ENCODE peak calls at places on chromosomes 11 and 22, in five cellular contexts. F, R, I, G and D are unnamed samples.

GRCh38 chr11:112163875-112164521 is at the start of gene IL18:
- DNase-seq in F (peak; percentile 71), R (peak; percentile 48), I (peak; percentile 27), G (peak; percentile 88), D (peak; percentile 84)

GRCh38 chr11:112421854-112422253 is 161.2 kb upstream of the PLET1 start:
- DNase-seq in F (no peak), R (no peak), I (no peak), G (no peak), D (no peak)

GRCh38 chr11:113632981-113633380 is 73.1 kb downstream of the TMPRSS5 start:
- DNase-seq in F (no peak), R (no peak), I (no peak), G (no peak), D (no peak)

GRCh38 chr22:48566741-48567140 is 1260.9 kb downstream of the BRD1 start:
- DNase-seq in F (no peak), R (no peak), I (no peak), G (no peak), D (no peak)

GRCh38 chr22:49855491-49855911 is 1.9 kb downstream of the ZBED4 start:
- DNase-seq in F (peak; percentile 33), R (no peak), I (no peak), G (no peak), D (no peak)

GRCh38 chr11:102367364-102367763 is 20.4 kb downstream of the BIRC2 start:
- DNase-seq in F (no peak), R (no peak), I (no peak), G (peak; percentile 29), D (no peak)

GRCh38 chr11:22466809-22467208 is 128.6 kb downstream of the SLC17A6 start:
- DNase-seq in F (no peak), R (no peak), I (no peak), G (peak; percentile 4), D (no peak)

GRCh38 chr11:120339394-120339890 is 3.2 kb downstream of the ARHGEF12 start:
- DNase-seq in F (no peak), R (peak; percentile 51), I (peak; percentile 65), G (no peak), D (no peak)

GRCh38 chr11:109845437-109845836 is 247.8 kb upstream of the ZC3H12C start:
- DNase-seq in F (no peak), R (no peak), I (no peak), G (no peak), D (peak; percentile 13)

GRCh38 chr11:15889972-15890371 is 466.4 kb downstream of the SOX6 start:
- DNase-seq in F (no peak), R (no peak), I (no peak), G (no peak), D (no peak)

GRCh38 chr22:30425616-30426394 is at the start of gene MTFP1:
- DNase-seq in F (peak; percentile 82), R (peak; percentile 39), I (peak; percentile 79), G (peak; percentile 64), D (peak; percentile 73)

GRCh38 chr11:72589802-72590761 is 84.1 kb downstream of the PDE2A start:
- DNase-seq in F (peak; percentile 64), R (no peak), I (peak; percentile 60), G (peak; percentile 73), D (peak; percentile 66)

GRCh38 chr22:22359465-22359864 is 114.9 kb downstream of the VPREB1 start:
- DNase-seq in F (no peak), R (no peak), I (no peak), G (no peak), D (no peak)

GRCh38 chr11:114197799-114198500 is 98.2 kb upstream of the NNMT start:
- DNase-seq in F (no peak), R (peak; percentile 70), I (peak; percentile 88), G (no peak), D (peak; percentile 88)

GRCh38 chr11:117520201-117520600 is 192.5 kb downstream of the CEP164 start:
- DNase-seq in F (no peak), R (no peak), I (peak; percentile 35), G (no peak), D (no peak)

GRCh38 chr11:125517116-125517804 is 21.2 kb upstream of the FEZ1 start:
- DNase-seq in F (no peak), R (no peak), I (peak; percentile 76), G (peak; percentile 24), D (peak; percentile 28)

GRCh38 chr22:20429254-20430100 is 8.1 kb downstream of the SCARF2 start:
- DNase-seq in F (no peak), R (no peak), I (peak; percentile 56), G (no peak), D (peak; percentile 60)

GRCh38 chr22:20430101-20430640 is 7.5 kb downstream of the SCARF2 start:
- DNase-seq in F (no peak), R (no peak), I (no peak), G (no peak), D (no peak)

GRCh38 chr22:20431520-20432237 is 5.9 kb downstream of the SCARF2 start:
- DNase-seq in F (no peak), R (no peak), I (no peak), G (no peak), D (no peak)

GRCh38 chr22:20432244-20432686 is 5.4 kb downstream of the SCARF2 start:
- DNase-seq in F (no peak), R (no peak), I (no peak), G (no peak), D (no peak)

GRCh38 chr22:20430641-20431519 is 6.7 kb downstream of the SCARF2 start:
- DNase-seq in F (no peak), R (no peak), I (peak; percentile 54), G (peak; percentile 65), D (peak; percentile 62)
- TF ChIP-seq CTCF in F (peak; percentile 29), R (no peak), I (no peak), G (peak; percentile 26), D (peak; percentile 44)

DNA sequence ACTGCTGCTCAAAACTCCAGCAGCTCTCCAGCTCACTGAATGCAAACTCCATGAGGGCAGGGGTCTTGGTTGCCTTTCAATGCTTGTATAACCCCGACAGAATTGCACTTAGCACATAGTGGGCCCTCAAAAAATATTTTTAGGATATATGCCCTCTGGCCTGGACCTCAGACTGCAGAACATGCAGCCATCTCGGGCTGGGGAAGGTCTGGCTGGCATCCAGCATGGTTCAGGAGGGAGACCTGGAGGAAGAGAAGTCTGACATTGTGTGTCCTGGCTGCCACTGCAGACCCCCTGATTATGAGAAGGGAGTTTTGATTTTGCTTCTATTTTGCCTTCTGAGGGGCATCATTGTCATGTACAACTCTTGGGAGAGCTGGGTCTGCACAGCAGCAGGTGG is 109.5 kb upstream of the PARVA start:
- DNase-seq in F (no peak), R (no peak), I (no peak), G (no peak), D (no peak)
- TF ChIP-seq POLR2A in F (no peak), R (no peak), I (no peak), G (no peak), D (no peak)

GRCh38 chr22:24068717-24069116 is 57.6 kb downstream of the CABIN1 start:
- DNase-seq in F (no peak), R (no peak), I (no peak), G (no peak), D (no peak)

GRCh38 chr22:24068377-24068680 is 57.2 kb downstream of the CABIN1 start:
- DNase-seq in F (no peak), R (no peak), I (no peak), G (no peak), D (no peak)

GRCh38 chr22:24067587-24068376 is 56.7 kb downstream of the CABIN1 start:
- DNase-seq in F (peak; percentile 81), R (no peak), I (no peak), G (no peak), D (peak; percentile 68)

GRCh38 chr22:24066260-24066659 is 55.2 kb downstream of the CABIN1 start:
- DNase-seq in F (no peak), R (no peak), I (no peak), G (no peak), D (peak; percentile 34)

GRCh38 chr22:24066872-24067271 is 55.8 kb downstream of the CABIN1 start:
- DNase-seq in F (no peak), R (no peak), I (no peak), G (no peak), D (peak; percentile 62)
- TF ChIP-seq CTCF in F (no peak), R (no peak), I (no peak), G (no peak), D (no peak)

GRCh38 chr11:64331569-64332371 is 8.2 kb upstream of the CCDC88B start:
- DNase-seq in F (peak; percentile 74), R (no peak), I (peak; percentile 86), G (peak; percentile 92), D (peak; percentile 91)
- TF ChIP-seq POLR2A in F (no peak), R (no peak), I (no peak), G (peak; percentile 1), D (no peak)

GRCh38 chr11:32053151-32053550 is 37.7 kb upstream of the RCN1 start:
- DNase-seq in F (no peak), R (no peak), I (no peak), G (no peak), D (no peak)

GRCh38 chr11:32052218-32052617 is 38.7 kb upstream of the RCN1 start:
- DNase-seq in F (no peak), R (peak; percentile 45), I (peak; percentile 70), G (peak; percentile 38), D (peak; percentile 54)

GRCh38 chr11:32045456-32045855 is 45.4 kb upstream of the RCN1 start:
- DNase-seq in F (no peak), R (no peak), I (no peak), G (no peak), D (no peak)

DNA sequence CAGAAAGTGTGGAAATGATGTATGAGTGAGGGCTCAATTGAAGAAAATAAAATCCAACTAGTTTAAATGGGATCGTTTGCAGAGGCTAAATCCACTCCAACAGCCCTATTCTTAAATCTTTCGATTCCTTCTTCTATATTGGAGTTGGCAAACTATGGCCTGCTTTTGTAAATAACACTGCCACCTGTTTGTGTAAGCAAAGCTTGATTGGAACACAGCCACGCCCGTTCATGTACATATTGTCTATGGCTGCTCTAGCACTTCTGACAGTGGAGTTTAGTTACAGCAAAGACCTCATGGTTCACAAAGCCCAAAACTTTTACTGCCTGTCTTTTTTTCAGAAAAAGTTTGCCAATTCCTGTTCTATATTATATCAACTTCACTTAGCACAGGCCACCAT is 40.6 kb upstream of the RCN1 start:
- DNase-seq in F (no peak), R (no peak), I (no peak), G (no peak), D (no peak)
- TF ChIP-seq CTCF in F (no peak), R (no peak), I (no peak), G (no peak), D (no peak)

GRCh38 chr11:75214411-75214821 is 26.2 kb upstream of the TPBGL start:
- DNase-seq in F (peak; percentile 71), R (peak; percentile 58), I (peak; percentile 94), G (peak; percentile 79), D (peak; percentile 87)
- TF ChIP-seq POLR2A in F (no peak), R (no peak), I (no peak), G (no peak), D (no peak)

GRCh38 chr22:20962491-20962945 is 4.5 kb upstream of the AIFM3 start:
- DNase-seq in F (no peak), R (no peak), I (no peak), G (no peak), D (no peak)
- TF ChIP-seq CTCF in F (no peak), R (no peak), I (no peak), G (no peak), D (no peak)